ENCODE peak calls at places on chromosomes 12 and 14, in nine cellular contexts. P is H4; J is PC-3; D is activated naive CD8-positive, alpha-beta T cell treated with anti-CD3 and anti-CD28 coated beads, Interleukin-2, amount 50 U/mL, for 24 hours; H is AG04450; L is HEK293T; Q is NCI-H1092; A is B cell; K is activated CD4-positive, alpha-beta T cell treated with anti-CD3 and anti-CD28 coated beads for 1 hour. N is an unnamed sample.

GRCh38 chr14:87175175-87175574 is 817.8 kb downstream of the GALC start:
- DNase-seq in H (no peak), D (no peak), A (no peak), L (no peak), Q (no peak), K (no peak), J (no peak), P (no peak), N (no peak)

GRCh38 chr12:43072431-43072830 is 479.6 kb downstream of the ADAMTS20 start:
- DNase-seq in D (no peak), Q (no peak), K (no peak), J (no peak), P (no peak), A (no peak), H (no peak), L (no peak), N (no peak)

GRCh38 chr12:91364591-91365184 is 182.1 kb upstream of the DCN start:
- DNase-seq in J (no peak), P (no peak), H (no peak), D (no peak), A (no peak), K (no peak), Q (no peak), L (no peak), N (no peak)

GRCh38 chr12:613996-614726 is 49.1 kb downstream of the NINJ2 start:
- DNase-seq in A (peak; percentile 65), K (peak; percentile 15), H (no peak), L (no peak), J (no peak), D (peak; percentile 55), Q (no peak), P (no peak), N (peak; percentile 51)

GRCh38 chr12:119176267-119177055 is 2.3 kb upstream of the HSPB8 start:
- DNase-seq in H (peak; percentile 80), Q (peak; percentile 3), D (no peak), L (peak; percentile 61), A (no peak), P (peak; percentile 95), J (peak; percentile 69), K (no peak), N (no peak)

GRCh38 chr12:109512608-109513007 is 35.2 kb downstream of the UBE3B start:
- DNase-seq in D (no peak), Q (no peak), L (no peak), K (no peak), A (no peak), H (no peak), J (no peak), P (no peak), N (no peak)

GRCh38 chr14:22303589-22304195 is 285.3 kb downstream of the DAD1 start:
- DNase-seq in D (no peak), K (no peak), Q (no peak), P (no peak), A (no peak), L (no peak), J (peak; percentile 63), H (no peak), N (no peak)

GRCh38 chr12:121590476-121591143 is 9.8 kb upstream of the KDM2B start:
- DNase-seq in Q (no peak), A (peak; percentile 67), P (peak; percentile 29), H (no peak), D (peak; percentile 71), L (no peak), K (peak; percentile 33), J (no peak), N (no peak)

GRCh38 chr12:93645702-93646101 is 31.5 kb upstream of the CRADD start:
- DNase-seq in L (no peak), K (no peak), D (no peak), P (peak; percentile 21), J (peak; percentile 58), H (no peak), A (no peak), Q (no peak), N (no peak)

GRCh38 chr12:93572712-93573551 is 457 bp downstream of the SOCS2 start:
- DNase-seq in L (no peak), H (no peak), D (peak; percentile 40), A (peak; percentile 70), J (peak; percentile 46), Q (no peak), P (no peak), K (no peak), N (no peak)

GRCh38 chr14:61744239-61744638 is 18.0 kb upstream of the SNAPC1 start:
- DNase-seq in Q (no peak), J (no peak), K (no peak), H (no peak), P (no peak), L (no peak), A (no peak), D (no peak), N (no peak)

GRCh38 chr12:122799635-122800243 is 25.4 kb downstream of the CCDC62 start:
- DNase-seq in A (no peak), H (no peak), Q (no peak), J (no peak), D (no peak), P (no peak), K (no peak), L (no peak), N (peak; percentile 96)

GRCh38 chr12:105330938-105331804 is 680 bp downstream of the C12orf75 start:
- DNase-seq in J (peak; percentile 19), Q (no peak), K (peak; percentile 26), D (peak; percentile 45), H (no peak), P (no peak), A (peak; percentile 61), L (peak; percentile 28), N (no peak)

GRCh38 chr14:35342160-35343010 is 50.2 kb downstream of the PSMA6 start:
- DNase-seq in J (no peak), Q (no peak), A (no peak), K (no peak), H (no peak), L (no peak), P (no peak), D (no peak), N (no peak)

GRCh38 chr12:3641428-3641883 is 111.5 kb downstream of the CRACR2A start:
- DNase-seq in Q (no peak), J (peak; percentile 78), K (no peak), A (no peak), L (no peak), H (no peak), P (no peak), D (no peak), N (no peak)